ENCODE peak calls at places on chromosome 22, in six cellular contexts. One of them, this sample, is unnamed.

GRCh38 chr22:44685384-44686056 is 16.5 kb upstream of the PRR5 start:
- DNase-seq in endodermal cell: peak; percentile 88
- DNase-seq in right atrium auricular region: no peak
- DNase-seq in IMR-90: peak; percentile 51
- DNase-seq in neural progenitor cell: peak; percentile 77
- DNase-seq in effector memory CD4-positive, alpha-beta T cell: peak; percentile 75
- DNase-seq in this sample: peak; percentile 85

GRCh38 chr22:33569547-33569946 is 350.7 kb downstream of the LARGE1 start:
- DNase-seq in endodermal cell: peak; percentile 53
- DNase-seq in right atrium auricular region: no peak
- DNase-seq in IMR-90: no peak
- DNase-seq in neural progenitor cell: no peak
- DNase-seq in effector memory CD4-positive, alpha-beta T cell: no peak
- DNase-seq in this sample: no peak

GRCh38 chr22:17928391-17928790 is 96.0 kb downstream of the MICAL3 start:
- DNase-seq in endodermal cell: no peak
- DNase-seq in right atrium auricular region: no peak
- DNase-seq in IMR-90: no peak
- DNase-seq in neural progenitor cell: no peak
- DNase-seq in effector memory CD4-positive, alpha-beta T cell: no peak
- DNase-seq in this sample: no peak

GRCh38 chr22:25351631-25352293 is 132.3 kb downstream of the CRYBB2 start:
- DNase-seq in endodermal cell: no peak
- DNase-seq in right atrium auricular region: no peak
- DNase-seq in IMR-90: no peak
- DNase-seq in neural progenitor cell: no peak
- DNase-seq in effector memory CD4-positive, alpha-beta T cell: no peak
- DNase-seq in this sample: no peak

GRCh38 chr22:47392729-47393128 is 630.3 kb downstream of the TBC1D22A start:
- DNase-seq in endodermal cell: no peak
- DNase-seq in right atrium auricular region: no peak
- DNase-seq in IMR-90: no peak
- DNase-seq in neural progenitor cell: no peak
- DNase-seq in effector memory CD4-positive, alpha-beta T cell: no peak
- DNase-seq in this sample: no peak

GRCh38 chr22:24440718-24441405 is 13.5 kb downstream of the ADORA2A start:
- DNase-seq in endodermal cell: peak; percentile 43
- DNase-seq in right atrium auricular region: no peak
- DNase-seq in IMR-90: no peak
- DNase-seq in neural progenitor cell: no peak
- DNase-seq in effector memory CD4-positive, alpha-beta T cell: no peak
- DNase-seq in this sample: no peak

GRCh38 chr22:44452531-44453420 is 45.3 kb downstream of the RTL6 start:
- DNase-seq in endodermal cell: peak; percentile 29
- DNase-seq in right atrium auricular region: no peak
- DNase-seq in IMR-90: no peak
- DNase-seq in neural progenitor cell: no peak
- DNase-seq in effector memory CD4-positive, alpha-beta T cell: no peak
- DNase-seq in this sample: no peak

GRCh38 chr22:26399288-26399687 is 29.8 kb upstream of the ASPHD2 start:
- DNase-seq in endodermal cell: no peak
- DNase-seq in right atrium auricular region: no peak
- DNase-seq in IMR-90: no peak
- DNase-seq in neural progenitor cell: no peak
- DNase-seq in effector memory CD4-positive, alpha-beta T cell: no peak
- DNase-seq in this sample: no peak

GRCh38 chr22:37559901-37560681 is at the start of gene CDC42EP1:
- DNase-seq in endodermal cell: peak; percentile 85
- DNase-seq in right atrium auricular region: no peak
- DNase-seq in IMR-90: peak; percentile 36
- DNase-seq in neural progenitor cell: peak; percentile 74
- DNase-seq in effector memory CD4-positive, alpha-beta T cell: no peak
- DNase-seq in this sample: peak; percentile 79

GRCh38 chr22:16963189-16963945 is 44.7 kb downstream of the GAB4 start:
- DNase-seq in endodermal cell: no peak
- DNase-seq in right atrium auricular region: peak; percentile 52
- DNase-seq in IMR-90: no peak
- DNase-seq in neural progenitor cell: no peak
- DNase-seq in effector memory CD4-positive, alpha-beta T cell: no peak
- DNase-seq in this sample: no peak

GRCh38 chr22:48476599-48476998 is 1351.1 kb downstream of the BRD1 start:
- DNase-seq in endodermal cell: peak; percentile 35
- DNase-seq in right atrium auricular region: no peak
- DNase-seq in IMR-90: no peak
- DNase-seq in neural progenitor cell: no peak
- DNase-seq in effector memory CD4-positive, alpha-beta T cell: no peak
- DNase-seq in this sample: no peak

GRCh38 chr22:48919187-48919590 is 908.5 kb downstream of the BRD1 start:
- DNase-seq in endodermal cell: no peak
- DNase-seq in right atrium auricular region: peak; percentile 49
- DNase-seq in IMR-90: no peak
- DNase-seq in neural progenitor cell: peak; percentile 74
- DNase-seq in effector memory CD4-positive, alpha-beta T cell: no peak
- DNase-seq in this sample: no peak

GRCh38 chr22:17832665-17833064 is 58.4 kb upstream of the BID start:
- DNase-seq in endodermal cell: no peak
- DNase-seq in right atrium auricular region: peak; percentile 65
- DNase-seq in IMR-90: no peak
- DNase-seq in neural progenitor cell: no peak
- DNase-seq in effector memory CD4-positive, alpha-beta T cell: no peak
- DNase-seq in this sample: peak; percentile 90

DNA sequence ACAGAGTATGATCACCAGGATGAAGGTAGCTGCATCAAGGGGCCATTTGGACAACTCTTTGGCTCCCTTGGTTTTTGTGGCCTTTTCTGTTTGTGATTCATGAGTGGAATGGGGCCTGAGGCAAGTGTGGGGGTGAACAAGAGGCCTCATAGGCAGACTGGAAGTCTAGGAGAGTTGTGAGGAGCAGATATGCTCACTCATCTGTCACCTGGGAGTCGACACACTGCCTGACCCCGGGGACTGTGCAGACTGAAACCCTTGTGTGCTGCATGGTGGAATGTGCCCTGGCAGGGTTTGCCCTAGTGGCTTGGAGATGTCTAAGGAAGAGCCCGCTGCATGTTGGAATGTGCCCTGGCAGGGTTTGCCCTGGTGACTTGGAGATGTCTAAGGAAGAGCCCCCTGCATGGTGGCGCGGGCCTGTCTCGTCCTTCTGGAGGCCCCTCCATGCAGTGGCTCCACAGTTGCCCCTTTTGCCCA is 60.0 kb downstream of the MED15 start:
- DNase-seq in endodermal cell: no peak
- DNase-seq in right atrium auricular region: no peak
- DNase-seq in IMR-90: peak; percentile 66
- DNase-seq in neural progenitor cell: no peak
- DNase-seq in effector memory CD4-positive, alpha-beta T cell: no peak
- DNase-seq in this sample: no peak
- H3K36me3 ChIP-seq in endodermal cell: peaks cover 81% of the 10 kb centered on the region
- H3K36me3 ChIP-seq in right atrium auricular region: peaks cover 69% of the 10 kb centered on the region
- H3K36me3 ChIP-seq in IMR-90: peaks cover 60% of the 10 kb centered on the region
- H3K36me3 ChIP-seq in neural progenitor cell: no peaks in the 10 kb centered on the region
- H3K36me3 ChIP-seq in effector memory CD4-positive, alpha-beta T cell: peaks cover 24% of the 10 kb centered on the region
- H3K36me3 ChIP-seq in this sample: peaks cover 39% of the 10 kb centered on the region

GRCh38 chr22:50525991-50526848 is 822 bp upstream of the SCO2 start:
- DNase-seq in endodermal cell: peak; percentile 88
- DNase-seq in right atrium auricular region: peak; percentile 72
- DNase-seq in IMR-90: peak; percentile 64
- DNase-seq in neural progenitor cell: peak; percentile 87
- DNase-seq in effector memory CD4-positive, alpha-beta T cell: peak; percentile 82
- DNase-seq in this sample: peak; percentile 75

GRCh38 chr22:50525104-50525958 is at the start of gene SCO2:
- DNase-seq in endodermal cell: peak; percentile 98
- DNase-seq in right atrium auricular region: peak; percentile 96
- DNase-seq in IMR-90: peak; percentile 97
- DNase-seq in neural progenitor cell: peak; percentile 99
- DNase-seq in effector memory CD4-positive, alpha-beta T cell: peak; percentile 97
- DNase-seq in this sample: peak; percentile 97

GRCh38 chr22:50523806-50524663 is 1.4 kb downstream of the SCO2 start:
- DNase-seq in endodermal cell: no peak
- DNase-seq in right atrium auricular region: no peak
- DNase-seq in IMR-90: no peak
- DNase-seq in neural progenitor cell: no peak
- DNase-seq in effector memory CD4-positive, alpha-beta T cell: no peak
- DNase-seq in this sample: peak; percentile 71

GRCh38 chr22:50523458-50523805 is 2.0 kb downstream of the SCO2 start:
- DNase-seq in endodermal cell: no peak
- DNase-seq in right atrium auricular region: no peak
- DNase-seq in IMR-90: no peak
- DNase-seq in neural progenitor cell: no peak
- DNase-seq in effector memory CD4-positive, alpha-beta T cell: no peak
- DNase-seq in this sample: no peak

GRCh38 chr22:50524664-50525103 is 714 bp downstream of the SCO2 start:
- DNase-seq in endodermal cell: no peak
- DNase-seq in right atrium auricular region: no peak
- DNase-seq in IMR-90: no peak
- DNase-seq in neural progenitor cell: no peak
- DNase-seq in effector memory CD4-positive, alpha-beta T cell: no peak
- DNase-seq in this sample: peak; percentile 83
- H3K27ac ChIP-seq in endodermal cell: peak overlapping the region; percentile 49
- H3K27ac ChIP-seq in right atrium auricular region: peak overlapping the region; percentile 86
- H3K27ac ChIP-seq in IMR-90: peak overlapping the region; percentile 76
- H3K27ac ChIP-seq in neural progenitor cell: no peak overlapping the region
- H3K27ac ChIP-seq in effector memory CD4-positive, alpha-beta T cell: peak overlapping the region; percentile 94
- H3K27ac ChIP-seq in this sample: peak overlapping the region; percentile 94

GRCh38 chr22:23294221-23294620 is 113.9 kb downstream of the BCR start:
- DNase-seq in endodermal cell: no peak
- DNase-seq in right atrium auricular region: no peak
- DNase-seq in IMR-90: no peak
- DNase-seq in neural progenitor cell: no peak
- DNase-seq in effector memory CD4-positive, alpha-beta T cell: no peak
- DNase-seq in this sample: no peak

GRCh38 chr22:23293720-23294119 is 113.4 kb downstream of the BCR start:
- DNase-seq in endodermal cell: no peak
- DNase-seq in right atrium auricular region: no peak
- DNase-seq in IMR-90: no peak
- DNase-seq in neural progenitor cell: no peak
- DNase-seq in effector memory CD4-positive, alpha-beta T cell: no peak
- DNase-seq in this sample: no peak

GRCh38 chr22:23291806-23292452 is 111.6 kb downstream of the BCR start:
- DNase-seq in endodermal cell: no peak
- DNase-seq in right atrium auricular region: no peak
- DNase-seq in IMR-90: no peak
- DNase-seq in neural progenitor cell: no peak
- DNase-seq in effector memory CD4-positive, alpha-beta T cell: no peak
- DNase-seq in this sample: no peak

GRCh38 chr22:23289851-23290724 is 109.8 kb downstream of the BCR start:
- DNase-seq in endodermal cell: peak; percentile 93
- DNase-seq in right atrium auricular region: no peak
- DNase-seq in IMR-90: peak; percentile 62
- DNase-seq in neural progenitor cell: peak; percentile 74
- DNase-seq in effector memory CD4-positive, alpha-beta T cell: peak; percentile 8
- DNase-seq in this sample: peak; percentile 63

GRCh38 chr22:23292453-23293350 is 112.4 kb downstream of the BCR start:
- DNase-seq in endodermal cell: no peak
- DNase-seq in right atrium auricular region: no peak
- DNase-seq in IMR-90: no peak
- DNase-seq in neural progenitor cell: no peak
- DNase-seq in effector memory CD4-positive, alpha-beta T cell: no peak
- DNase-seq in this sample: no peak
- H3K36me3 ChIP-seq in endodermal cell: peaks cover 90% of the 10 kb centered on the region
- H3K36me3 ChIP-seq in right atrium auricular region: peaks cover 62% of the 10 kb centered on the region
- H3K36me3 ChIP-seq in IMR-90: peaks cover 58% of the 10 kb centered on the region
- H3K36me3 ChIP-seq in neural progenitor cell: no peaks in the 10 kb centered on the region
- H3K36me3 ChIP-seq in effector memory CD4-positive, alpha-beta T cell: peaks cover 92% of the 10 kb centered on the region
- H3K36me3 ChIP-seq in this sample: peaks cover 5% of the 10 kb centered on the region

GRCh38 chr22:39070186-39070585 is 6.9 kb upstream of the APOBEC3G start:
- DNase-seq in endodermal cell: no peak
- DNase-seq in right atrium auricular region: no peak
- DNase-seq in IMR-90: no peak
- DNase-seq in neural progenitor cell: no peak
- DNase-seq in effector memory CD4-positive, alpha-beta T cell: no peak
- DNase-seq in this sample: no peak
- H3K27ac ChIP-seq in endodermal cell: no peak overlapping the region
- H3K27ac ChIP-seq in right atrium auricular region: no peak overlapping the region
- H3K27ac ChIP-seq in IMR-90: no peak overlapping the region
- H3K27ac ChIP-seq in neural progenitor cell: no peak overlapping the region
- H3K27ac ChIP-seq in effector memory CD4-positive, alpha-beta T cell: no peak overlapping the region
- H3K27ac ChIP-seq in this sample: no peak overlapping the region

DNA sequence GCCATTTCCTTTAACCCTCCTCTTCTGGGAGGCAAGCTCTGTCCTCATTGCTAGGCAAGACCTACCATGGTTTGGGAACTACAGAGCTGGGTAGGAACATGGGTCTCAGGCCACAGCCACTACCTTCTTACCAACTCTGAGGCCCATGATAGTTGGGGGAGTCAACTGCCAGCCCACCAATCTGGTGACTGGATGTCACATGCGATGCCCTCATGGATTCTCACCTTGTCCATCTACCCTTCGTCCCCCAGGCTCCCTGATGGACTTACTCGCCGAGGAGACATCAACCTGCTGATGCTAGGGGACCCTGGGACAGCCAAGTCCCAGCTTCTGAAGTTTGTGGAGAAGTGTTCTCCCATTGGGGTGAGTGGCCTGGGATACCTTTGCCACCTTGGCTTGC is 13.7 kb downstream of the MCM5 start:
- DNase-seq in endodermal cell: no peak
- DNase-seq in right atrium auricular region: no peak
- DNase-seq in IMR-90: no peak
- DNase-seq in neural progenitor cell: no peak
- DNase-seq in effector memory CD4-positive, alpha-beta T cell: no peak
- DNase-seq in this sample: no peak
- H3K36me3 ChIP-seq in endodermal cell: peaks cover 82% of the 10 kb centered on the region
- H3K36me3 ChIP-seq in right atrium auricular region: peaks cover 60% of the 10 kb centered on the region
- H3K36me3 ChIP-seq in IMR-90: peaks cover 25% of the 10 kb centered on the region
- H3K36me3 ChIP-seq in neural progenitor cell: no peaks in the 10 kb centered on the region
- H3K36me3 ChIP-seq in effector memory CD4-positive, alpha-beta T cell: peaks cover 90% of the 10 kb centered on the region
- H3K36me3 ChIP-seq in this sample: peaks cover 17% of the 10 kb centered on the region

DNA sequence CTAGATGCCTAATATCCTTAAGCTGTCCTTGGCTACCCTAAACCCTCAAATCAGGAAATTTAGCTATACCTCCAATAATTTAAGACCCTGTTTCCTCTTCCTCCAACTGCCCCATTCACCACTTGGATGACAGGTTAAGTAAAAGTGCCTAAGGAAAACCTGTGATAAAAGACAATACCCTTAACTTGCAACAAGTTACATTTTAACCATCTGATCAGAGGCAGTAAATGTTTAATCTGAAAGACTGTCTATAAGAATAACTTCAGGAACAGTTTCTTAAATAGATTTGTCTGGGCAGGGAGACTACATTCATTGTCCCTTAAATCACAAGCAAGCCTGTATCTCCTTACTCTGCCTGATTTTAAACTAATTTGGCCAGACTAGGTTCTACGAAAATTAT is 129.1 kb downstream of the APOL5 start:
- DNase-seq in endodermal cell: no peak
- DNase-seq in right atrium auricular region: no peak
- DNase-seq in IMR-90: no peak
- DNase-seq in neural progenitor cell: no peak
- DNase-seq in effector memory CD4-positive, alpha-beta T cell: no peak
- DNase-seq in this sample: peak; percentile 62
- H3K27ac ChIP-seq in endodermal cell: no peak overlapping the region
- H3K27ac ChIP-seq in right atrium auricular region: no peak overlapping the region
- H3K27ac ChIP-seq in IMR-90: no peak overlapping the region
- H3K27ac ChIP-seq in neural progenitor cell: no peak overlapping the region
- H3K27ac ChIP-seq in effector memory CD4-positive, alpha-beta T cell: no peak overlapping the region
- H3K27ac ChIP-seq in this sample: no peak overlapping the region

GRCh38 chr22:41531736-41532477 is 12.4 kb downstream of the POLR3H start:
- DNase-seq in endodermal cell: no peak
- DNase-seq in right atrium auricular region: no peak
- DNase-seq in IMR-90: no peak
- DNase-seq in neural progenitor cell: no peak
- DNase-seq in effector memory CD4-positive, alpha-beta T cell: no peak
- DNase-seq in this sample: no peak
- H3K36me3 ChIP-seq in endodermal cell: peaks cover 55% of the 10 kb centered on the region
- H3K36me3 ChIP-seq in right atrium auricular region: peaks cover 65% of the 10 kb centered on the region
- H3K36me3 ChIP-seq in IMR-90: peaks cover 56% of the 10 kb centered on the region
- H3K36me3 ChIP-seq in neural progenitor cell: no peaks in the 10 kb centered on the region
- H3K36me3 ChIP-seq in effector memory CD4-positive, alpha-beta T cell: peaks cover 59% of the 10 kb centered on the region
- H3K36me3 ChIP-seq in this sample: peaks cover 15% of the 10 kb centered on the region

GRCh38 chr22:46047226-46047625 is 70.3 kb upstream of the WNT7B start:
- DNase-seq in endodermal cell: peak; percentile 40
- DNase-seq in right atrium auricular region: no peak
- DNase-seq in IMR-90: no peak
- DNase-seq in neural progenitor cell: no peak
- DNase-seq in effector memory CD4-positive, alpha-beta T cell: no peak
- DNase-seq in this sample: no peak
- H3K27ac ChIP-seq in endodermal cell: no peak overlapping the region
- H3K27ac ChIP-seq in right atrium auricular region: peak overlapping the region; percentile 95
- H3K27ac ChIP-seq in IMR-90: no peak overlapping the region
- H3K27ac ChIP-seq in neural progenitor cell: no peak overlapping the region
- H3K27ac ChIP-seq in effector memory CD4-positive, alpha-beta T cell: no peak overlapping the region
- H3K27ac ChIP-seq in this sample: peak overlapping the region; percentile 22

This sample was measured in small intestine.